ENCODE peak calls at places on chromosome 6, in ten cellular contexts. C is left colon; D is EH; A is kidney; S is AG08396; W is A172; U is chondrocyte; Y is NCI-H2107; B is AG09319; K is activated CD8-positive, alpha-beta memory T cell treated with anti-CD3 and anti-CD28 coated beads, Interleukin-2, amount 10 ng/mL, durations not matched to agents 7 days and 5 days. G is an unnamed sample.

GRCh38 chr6:170311696-170312095 is 5.1 kb downstream of the FAM120B start:
- DNase-seq in B (no peak), A (no peak), D (no peak), S (no peak), Y (no peak), K (no peak), U (no peak), W (no peak), C (no peak), G (no peak)

GRCh38 chr6:30101423-30101938 is 11.4 kb downstream of the TRIM31 start:
- DNase-seq in K (no peak), U (no peak), A (no peak), B (no peak), C (no peak), S (no peak), Y (no peak), W (no peak), D (no peak), G (no peak)

GRCh38 chr6:141103246-141103645 is 1029.5 kb upstream of the GJE1 start:
- DNase-seq in K (no peak), S (peak), Y (peak), U (no peak), W (peak), D (peak), B (peak), C (no peak), A (no peak), G (peak)

GRCh38 chr6:1611572-1612385 is 2.1 kb downstream of the FOXC1 start:
- DNase-seq in Y (no peak), B (no peak), S (no peak), K (no peak), U (no peak), W (no peak), A (peak), C (no peak), D (peak), G (no peak)

GRCh38 chr6:157428418-157429202 is 47.6 kb downstream of the ZDHHC14 start:
- DNase-seq in S (no peak), C (no peak), B (no peak), W (peak), U (no peak), Y (no peak), D (no peak), K (no peak), A (no peak), G (no peak)

GRCh38 chr6:134247271-134247833 is 70.6 kb downstream of the SGK1 start:
- DNase-seq in K (peak), D (no peak), A (no peak), B (no peak), Y (no peak), C (no peak), U (no peak), S (no peak), W (no peak), G (no peak)

GRCh38 chr6:131122007-131122406 is 13.3 kb upstream of the AKAP7 start:
- DNase-seq in W (no peak), C (no peak), U (no peak), B (no peak), K (no peak), S (no peak), D (no peak), Y (no peak), A (no peak), G (no peak)

GRCh38 chr6:155228549-155229166 is 35.2 kb upstream of the CLDN20 start:
- DNase-seq in B (peak), W (no peak), S (peak), A (no peak), K (no peak), D (peak), U (no peak), C (no peak), Y (no peak), G (no peak)

GRCh38 chr6:158560787-158561246 is 926 bp downstream of the TMEM181 start:
- DNase-seq in A (peak), D (peak), K (no peak), S (peak), W (no peak), C (no peak), Y (no peak), B (no peak), U (no peak), G (no peak)

GRCh38 chr6:122184260-122184934 is 215.1 kb upstream of the HSF2 start:
- DNase-seq in U (no peak), B (peak), A (no peak), S (peak), C (no peak), K (no peak), D (peak), W (no peak), Y (no peak), G (no peak)

GRCh38 chr6:53233309-53233708 is 84.7 kb upstream of the GCM1 start:
- DNase-seq in D (peak), A (no peak), Y (no peak), S (no peak), B (no peak), K (no peak), C (no peak), W (peak), U (no peak), G (no peak)

GRCh38 chr6:112618796-112619195 is 271.7 kb downstream of the RFPL4B start:
- DNase-seq in U (no peak), B (no peak), Y (no peak), A (no peak), C (no peak), W (no peak), S (no peak), D (peak), K (no peak), G (no peak)

GRCh38 chr6:148693882-148694484 is 52.8 kb upstream of the UST start:
- DNase-seq in C (no peak), U (no peak), W (no peak), D (no peak), A (no peak), Y (no peak), S (no peak), K (no peak), B (no peak), G (peak)

GRCh38 chr6:36772401-36772800 is 66.8 kb downstream of the CPNE5 start:
- DNase-seq in K (no peak), W (no peak), Y (no peak), D (no peak), B (no peak), A (no peak), U (no peak), S (no peak), C (no peak), G (no peak)

GRCh38 chr6:2957696-2958330 is 13.6 kb downstream of the SERPINB6 start:
- DNase-seq in C (no peak), U (no peak), S (no peak), D (no peak), Y (no peak), A (no peak), K (no peak), W (no peak), B (no peak), G (no peak)

GRCh38 chr6:75012018-75012417 is 193.8 kb downstream of the COL12A1 start:
- DNase-seq in Y (no peak), C (no peak), D (peak), A (no peak), K (no peak), B (no peak), W (no peak), S (no peak), U (no peak), G (no peak)

GRCh38 chr6:69937402-69938131 is 71.2 kb downstream of the COL19A1 start:
- DNase-seq in W (no peak), Y (no peak), D (no peak), S (no peak), B (no peak), C (no peak), K (no peak), A (no peak), U (no peak), G (no peak)

GRCh38 chr6:6588924-6589696 is 590 bp downstream of the LY86 start:
- DNase-seq in C (no peak), K (no peak), W (no peak), Y (no peak), U (no peak), D (no peak), S (no peak), A (no peak), B (no peak), G (no peak)

GRCh38 chr6:82040405-82041221 is 206.9 kb downstream of the IBTK start:
- DNase-seq in K (no peak), Y (no peak), W (peak), A (no peak), D (peak), U (no peak), C (no peak), B (peak), S (peak), G (no peak)

GRCh38 chr6:131532476-131533108 is 40.4 kb upstream of the ARG1 start:
- DNase-seq in S (no peak), Y (no peak), C (no peak), W (no peak), D (no peak), B (no peak), U (no peak), K (peak), A (no peak), G (no peak)

GRCh38 chr6:46269447-46270229 is 98.9 kb upstream of the ENPP5 start:
- DNase-seq in C (no peak), W (no peak), S (no peak), D (no peak), K (no peak), A (no peak), Y (no peak), U (no peak), B (no peak), G (peak)

GRCh38 chr6:169932491-169932890 is 181.1 kb downstream of the ERMARD start:
- DNase-seq in W (no peak), S (no peak), U (no peak), Y (no peak), C (no peak), K (no peak), D (no peak), B (no peak), A (peak), G (no peak)

GRCh38 chr6:24935753-24936152 is at the start of gene RIPOR2:
- DNase-seq in S (no peak), A (no peak), C (no peak), B (no peak), W (no peak), U (no peak), Y (no peak), D (no peak), K (peak), G (no peak)

GRCh38 chr6:90860822-90861601 is 274.1 kb upstream of the MAP3K7 start:
- DNase-seq in S (no peak), C (no peak), D (peak), K (no peak), Y (no peak), B (no peak), A (no peak), W (no peak), U (no peak), G (peak)

GRCh38 chr6:69179681-69180080 is 544.6 kb downstream of the ADGRB3 start:
- DNase-seq in K (no peak), C (no peak), W (no peak), B (no peak), D (peak), A (no peak), U (no peak), S (peak), Y (no peak), G (no peak)

GRCh38 chr6:30942338-30943060 is 1.7 kb downstream of the MUCL3 start:
- DNase-seq in Y (no peak), C (peak), S (peak), U (peak), B (peak), D (peak), K (no peak), A (peak), W (peak), G (no peak)

GRCh38 chr6:2626381-2626780 is 124.3 kb downstream of the MYLK4 start:
- DNase-seq in K (no peak), B (no peak), U (no peak), Y (no peak), C (no peak), W (peak), S (no peak), D (no peak), A (no peak), G (no peak)

GRCh38 chr6:43842231-43842794 is 72.3 kb downstream of the VEGFA start:
- DNase-seq in A (no peak), W (peak), D (peak), U (no peak), C (no peak), S (no peak), Y (no peak), B (no peak), K (no peak), G (no peak)

GRCh38 chr6:137782166-137783039 is 84.7 kb upstream of the TNFAIP3 start:
- DNase-seq in W (no peak), K (no peak), U (no peak), B (no peak), C (no peak), D (no peak), S (no peak), Y (no peak), A (no peak), G (no peak)

GRCh38 chr6:112245511-112246203 is 8.7 kb downstream of the LAMA4 start:
- DNase-seq in U (no peak), W (no peak), C (no peak), S (no peak), B (peak), K (no peak), D (peak), Y (no peak), A (no peak), G (no peak)

GRCh38 chr6:152952866-152953509 is 29.9 kb downstream of the FBXO5 start:
- DNase-seq in W (peak), Y (no peak), S (peak), U (no peak), A (no peak), B (no peak), C (no peak), D (peak), K (no peak), G (no peak)

GRCh38 chr6:30573113-30573512 is 1.9 kb downstream of the ABCF1 start:
- DNase-seq in Y (no peak), A (no peak), S (no peak), D (no peak), W (no peak), C (no peak), U (no peak), B (no peak), K (no peak), G (no peak)

GRCh38 chr6:148251286-148251685 is 91.4 kb upstream of the SASH1 start:
- DNase-seq in Y (no peak), U (no peak), K (no peak), B (peak), S (peak), C (no peak), W (peak), A (no peak), D (peak), G (no peak)

GRCh38 chr6:41226752-41227151 is 1.4 kb upstream of the TREML4 start:
- DNase-seq in K (no peak), Y (no peak), S (no peak), B (no peak), D (no peak), C (no peak), U (no peak), W (no peak), A (no peak), G (no peak)

G was measured in NCI-H187.